ENCODE peak calls at places on chromosome 13, in six cellular contexts. D is AG09319, W is EL, M is skeletal muscle cell, P is SW 1271, F is kidney tubule cell. N is an unnamed sample.

GRCh38 chr13:64446372-64446771 is 2783.8 kb downstream of the PCDH9 start:
- DNase-seq in M (no peak), F (no peak), D (no peak), P (no peak), W (peak), N (no peak)

GRCh38 chr13:62702502-62702901 is 1286.9 kb upstream of the PCDH20 start:
- DNase-seq in M (no peak), F (no peak), W (no peak), P (no peak), D (no peak), N (no peak)

GRCh38 chr13:46551410-46552301 is 1.3 kb upstream of the LRCH1 start:
- DNase-seq in M (no peak), D (no peak), W (peak), F (peak), P (peak), N (no peak)

GRCh38 chr13:94224670-94225069 is 254.8 kb downstream of the DCT start:
- DNase-seq in F (no peak), W (no peak), D (no peak), M (no peak), P (no peak), N (no peak)

GRCh38 chr13:73200432-73200831 is 141.6 kb downstream of the KLF5 start:
- DNase-seq in D (no peak), W (no peak), F (no peak), P (no peak), M (no peak), N (no peak)

GRCh38 chr13:45448965-45449559 is 15.7 kb upstream of the COG3 start:
- DNase-seq in F (no peak), M (no peak), W (no peak), P (no peak), D (no peak), N (no peak)

GRCh38 chr13:105410602-105411001 is 1124.9 kb downstream of the EFNB2 start:
- DNase-seq in D (no peak), M (no peak), P (no peak), W (peak), F (peak), N (no peak)

GRCh38 chr13:70568571-70568970 is 460.3 kb upstream of the KLHL1 start:
- DNase-seq in W (peak), M (peak), D (no peak), P (no peak), F (peak), N (no peak)

GRCh38 chr13:82947121-82948077 is 934.9 kb downstream of the SLITRK1 start:
- DNase-seq in D (no peak), F (peak), P (no peak), M (no peak), W (peak), N (no peak)

GRCh38 chr13:112689498-112690241 is at the start of gene ATP11A:
- DNase-seq in W (peak), F (peak), M (peak), D (peak), P (no peak), N (no peak)

GRCh38 chr13:54953786-54954185 is 1925.2 kb downstream of the OLFM4 start:
- DNase-seq in M (no peak), F (no peak), P (no peak), W (no peak), D (no peak), N (no peak)

GRCh38 chr13:97385146-97385545 is 48.8 kb upstream of the RAP2A start:
- DNase-seq in D (no peak), P (no peak), F (no peak), M (no peak), W (peak), N (no peak)

GRCh38 chr13:27997904-27998522 is 9.5 kb upstream of the URAD start:
- DNase-seq in P (no peak), D (no peak), M (no peak), W (peak), F (peak), N (no peak)

GRCh38 chr13:65966991-65967451 is 1263.1 kb downstream of the PCDH9 start:
- DNase-seq in M (no peak), F (peak), W (peak), P (peak), D (no peak), N (no peak)

GRCh38 chr13:43042410-43042921 is 19.1 kb downstream of the DNAJC15 start:
- DNase-seq in F (no peak), M (no peak), P (no peak), W (no peak), D (no peak), N (no peak)

GRCh38 chr13:99963832-99964339 is 7.7 kb downstream of the ZIC5 start:
- DNase-seq in F (no peak), W (no peak), D (no peak), P (no peak), M (no peak), N (no peak)

GRCh38 chr13:114107686-114108081 is 24.7 kb downstream of the RASA3 start:
- DNase-seq in F (no peak), D (peak), W (peak), M (peak), P (no peak), N (no peak)

GRCh38 chr13:50129065-50129922 is 114.0 kb downstream of the KCNRG start:
- DNase-seq in P (no peak), D (no peak), M (no peak), W (no peak), F (no peak), N (no peak)

GRCh38 chr13:61954092-61954491 is 538.4 kb upstream of the PCDH20 start:
- DNase-seq in P (no peak), M (peak), F (peak), W (no peak), D (no peak), N (no peak)

GRCh38 chr13:45879666-45880065 is 28.1 kb upstream of the SIAH3 start:
- DNase-seq in W (no peak), M (no peak), P (no peak), F (peak), D (no peak), N (no peak)

GRCh38 chr13:94261163-94261562 is 218.3 kb downstream of the DCT start:
- DNase-seq in F (no peak), D (no peak), M (no peak), P (no peak), W (no peak), N (no peak)

GRCh38 chr13:87671824-87672603 is 843 bp downstream of the SLITRK5 start:
- DNase-seq in F (no peak), W (no peak), D (no peak), M (no peak), P (no peak), N (no peak)

GRCh38 chr13:43573361-43573740 is 213.4 kb downstream of the ENOX1 start:
- DNase-seq in F (peak), W (peak), P (no peak), D (no peak), M (no peak), N (no peak)

GRCh38 chr13:51364404-51365008 is 25.0 kb downstream of the SERPINE3 start:
- DNase-seq in F (peak), M (peak), W (peak), D (no peak), P (no peak), N (no peak)

GRCh38 chr13:78862460-78862859 is 203.5 kb upstream of the OBI1 start:
- DNase-seq in M (no peak), P (no peak), F (no peak), W (no peak), D (no peak), N (no peak)

GRCh38 chr13:90302113-90302512 is 1045.4 kb upstream of the MIR17HG start:
- DNase-seq in P (no peak), M (peak), W (peak), F (peak), D (no peak), N (no peak)

GRCh38 chr13:62119739-62120700 is 704.4 kb upstream of the PCDH20 start:
- DNase-seq in M (no peak), W (no peak), F (peak), P (no peak), D (no peak), N (no peak)

N was measured in vagina.